ENCODE peak calls at places on chromosomes 7 and 10, in six cellular contexts. Z, A, H, O, E and S are unnamed samples.

GRCh38 chr10:92691591-92692084 is 1.9 kb downstream of the HHEX start:
- DNase-seq in H (peak), E (no peak), A (no peak), Z (no peak), O (no peak), S (no peak)

GRCh38 chr7:953547-954327 is 743 bp downstream of the ADAP1 start:
- DNase-seq in H (peak), E (peak), Z (no peak), A (no peak), O (peak), S (peak)

GRCh38 chr10:44650576-44651394 is 260.4 kb upstream of the TMEM72 start:
- DNase-seq in Z (no peak), O (peak), H (no peak), A (peak), E (peak), S (peak)

GRCh38 chr7:157708896-157709295 is 372.1 kb downstream of the DNAJB6 start:
- DNase-seq in A (no peak), E (no peak), Z (no peak), H (peak), O (no peak), S (no peak)

GRCh38 chr10:32951111-32951510 is 6.9 kb downstream of the ITGB1 start:
- DNase-seq in E (no peak), A (no peak), O (no peak), Z (no peak), H (no peak), S (no peak)

GRCh38 chr7:95298091-95298490 is 26.2 kb downstream of the PON1 start:
- DNase-seq in E (no peak), O (no peak), H (no peak), A (no peak), Z (no peak), S (no peak)

GRCh38 chr10:56823849-56824248 is 462.8 kb upstream of the ZWINT start:
- DNase-seq in O (no peak), Z (no peak), A (no peak), H (no peak), E (no peak), S (peak)

GRCh38 chr7:6227294-6227846 is 45.1 kb downstream of the CYTH3 start:
- DNase-seq in O (peak), A (peak), Z (no peak), H (no peak), E (peak), S (peak)

GRCh38 chr10:122040786-122041185 is 51.8 kb downstream of the TACC2 start:
- DNase-seq in Z (no peak), H (no peak), O (no peak), A (no peak), E (no peak), S (no peak)

GRCh38 chr7:90320801-90321494 is at the start of gene FAM237B:
- DNase-seq in A (no peak), H (peak), O (peak), Z (no peak), E (peak), S (peak)

GRCh38 chr10:18303851-18304800 is 163.9 kb downstream of the CACNB2 start:
- DNase-seq in H (no peak), A (no peak), O (no peak), Z (no peak), E (no peak), S (no peak)

GRCh38 chr7:134920026-134920758 is 66.1 kb upstream of the AGBL3 start:
- DNase-seq in A (no peak), H (no peak), O (peak), E (peak), Z (peak), S (peak)

GRCh38 chr10:43878386-43878785 is 229.7 kb upstream of the ZNF32 start:
- DNase-seq in A (no peak), H (peak), Z (no peak), E (peak), O (peak), S (peak)

GRCh38 chr10:110568055-110568735 is 700 bp downstream of the SMC3 start:
- DNase-seq in H (peak), A (no peak), O (peak), Z (no peak), E (peak), S (peak)

GRCh38 chr7:19920200-19920599 is 146.8 kb upstream of the TMEM196 start:
- DNase-seq in E (peak), Z (no peak), O (peak), A (no peak), H (no peak), S (peak)

GRCh38 chr7:157684157-157684595 is 347.4 kb downstream of the DNAJB6 start:
- DNase-seq in Z (no peak), H (no peak), E (peak), A (no peak), O (no peak), S (no peak)

GRCh38 chr7:136958016-136958415 is 89.6 kb downstream of the CHRM2 start:
- DNase-seq in A (no peak), Z (no peak), E (peak), H (no peak), O (no peak), S (peak)

GRCh38 chr10:72173635-72174296 is 42.0 kb upstream of the ANAPC16 start:
- DNase-seq in A (no peak), Z (no peak), E (peak), O (peak), H (no peak), S (peak)

GRCh38 chr10:88372051-88372450 is 211.1 kb downstream of the RNLS start:
- DNase-seq in Z (no peak), H (no peak), A (no peak), O (no peak), E (no peak), S (no peak)

GRCh38 chr7:44189286-44189992 is at the start of gene GCK:
- DNase-seq in H (no peak), E (no peak), Z (no peak), O (no peak), A (no peak), S (no peak)

GRCh38 chr10:132726194-132726593 is 59.8 kb downstream of the NKX6-2 start:
- DNase-seq in E (no peak), Z (no peak), H (no peak), O (no peak), A (no peak), S (no peak)

GRCh38 chr7:70812511-70812910 is 319.4 kb upstream of the GALNT17 start:
- DNase-seq in H (no peak), E (no peak), A (no peak), Z (no peak), O (no peak), S (no peak)

GRCh38 chr10:96967847-96968246 is 135.7 kb downstream of the LCOR start:
- DNase-seq in A (no peak), O (peak), Z (no peak), H (no peak), E (peak), S (no peak)

GRCh38 chr10:44968101-44968886 is 8.7 kb downstream of the RASSF4 start:
- DNase-seq in E (no peak), H (peak), O (peak), Z (no peak), A (no peak), S (peak)

GRCh38 chr10:127149613-127150081 is 46.7 kb downstream of the INSYN2A start:
- DNase-seq in E (no peak), O (peak), A (no peak), H (no peak), Z (no peak), S (no peak)

GRCh38 chr7:112411186-112411795 is 39.0 kb upstream of the IFRD1 start:
- DNase-seq in A (no peak), Z (no peak), H (no peak), O (peak), E (peak), S (peak)

GRCh38 chr10:94645285-94645684 is 38.2 kb upstream of the CYP2C18 start:
- DNase-seq in Z (no peak), E (no peak), A (no peak), O (no peak), H (no peak), S (no peak)

GRCh38 chr7:1872191-1873069 is 202.4 kb downstream of the ELFN1 start:
- DNase-seq in O (no peak), Z (no peak), A (no peak), E (no peak), H (no peak), S (no peak)

GRCh38 chr10:34789993-34790506 is 25.0 kb downstream of the PARD3 start:
- DNase-seq in H (no peak), A (no peak), E (no peak), Z (no peak), O (peak), S (no peak)

GRCh38 chr7:101386558-101387199 is 24.0 kb downstream of the COL26A1 start:
- DNase-seq in E (peak), H (no peak), Z (peak), A (no peak), O (peak), S (no peak)

GRCh38 chr10:102714621-102715455 is at the start of gene SFXN2:
- DNase-seq in E (no peak), Z (no peak), A (no peak), H (peak), O (no peak), S (no peak)

GRCh38 chr10:17435898-17436297 is 18.5 kb downstream of the ST8SIA6 start:
- DNase-seq in A (no peak), E (no peak), Z (no peak), H (no peak), O (no peak), S (no peak)

GRCh38 chr10:30000802-30001571 is 58.4 kb downstream of the JCAD start:
- DNase-seq in Z (peak), A (peak), H (no peak), O (peak), E (peak), S (peak)

GRCh38 chr7:157753713-157754415 is 417.1 kb downstream of the DNAJB6 start:
- DNase-seq in H (no peak), A (no peak), E (no peak), Z (no peak), O (no peak), S (no peak)

GRCh38 chr10:129199826-129200225 is 267.2 kb upstream of the MGMT start:
- DNase-seq in Z (no peak), E (no peak), O (no peak), H (no peak), A (no peak), S (no peak)
- H3K4me3 ChIP-seq in Z (no peak), E (no peak), O (no peak), H (no peak), A (no peak), S (no peak)

GRCh38 chr10:119461380-119461779 is 81.1 kb downstream of the RGS10 start:
- DNase-seq in A (no peak), Z (no peak), H (no peak), O (no peak), E (no peak), S (no peak)
- TF ChIP-seq CTCF in A (no peak), Z (no peak), H (no peak), O (no peak), E (no peak), S (no peak)

GRCh38 chr7:27249724-27250636 is 7.4 kb downstream of the EVX1 start:
- DNase-seq in Z (no peak), O (no peak), H (no peak), A (no peak), E (no peak), S (no peak)
- H3K4me3 ChIP-seq in Z (no peak), O (no peak), H (no peak), A (no peak), E (no peak), S (no peak)

DNA sequence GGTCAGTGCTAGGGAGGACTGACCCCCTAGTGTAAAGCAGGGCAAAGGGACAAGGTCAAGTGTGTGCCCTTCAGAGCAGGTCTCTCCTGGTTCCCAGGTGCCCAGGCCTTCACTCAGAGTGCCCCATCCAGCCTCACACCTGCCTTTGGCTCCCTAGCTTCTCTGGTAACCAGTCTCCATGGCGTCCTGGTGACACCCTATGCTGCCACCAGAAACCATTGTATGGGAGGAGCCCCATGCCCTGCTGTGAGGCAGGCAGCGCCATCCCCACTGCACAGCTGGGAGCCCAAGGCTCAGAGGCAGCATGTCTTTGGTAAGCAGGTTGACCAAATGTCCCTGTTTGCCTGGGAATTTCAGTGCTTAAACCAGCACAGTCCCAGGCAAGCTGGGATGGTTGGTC is 33.1 kb upstream of the HMX3 start:
- DNase-seq in O (no peak), E (no peak), Z (no peak), A (no peak), H (no peak), S (no peak)
- TF ChIP-seq CTCF in O (no peak), E (no peak), Z (no peak), A (no peak), H (no peak), S (no peak)